ENCODE peak calls at places on chromosomes 3 and 15, in nine cellular contexts. S is SK-MEL-5; E is stimulated activated CD8-positive, alpha-beta memory T cell treated with anti-CD3 and anti-CD28 coated beads, Interleukin-15, amount 100 ng/mL, for 24 hours; Y is A172; C is caudate nucleus; P is non-pigmented ciliary epithelial cell; R is hypothalamus; D is T47D; Z is AG09309. V is an unnamed sample.

GRCh38 chr3:195269375-195270078 is 1.4 kb downstream of the XXYLT1 start:
- DNase-seq in S (no peak), E (no peak), Y (no peak), C (no peak), P (no peak), R (no peak), D (no peak), Z (no peak), V (no peak)

GRCh38 chr15:60362318-60363023 is 35.3 kb downstream of the ANXA2 start:
- DNase-seq in S (no peak), E (no peak), Y (peak; percentile 84), C (no peak), P (no peak), R (no peak), D (no peak), Z (peak; percentile 72), V (peak; percentile 55)

GRCh38 chr3:143812411-143812968 is 35.8 kb downstream of the SLC9A9 start:
- DNase-seq in S (no peak), E (no peak), Y (no peak), C (no peak), P (no peak), R (no peak), D (no peak), Z (no peak), V (no peak)

GRCh38 chr3:190673157-190673556 is 159.3 kb downstream of the IL1RAP start:
- DNase-seq in S (no peak), E (no peak), Y (no peak), C (no peak), P (peak; percentile 6), R (no peak), D (no peak), Z (no peak), V (peak; percentile 46)

GRCh38 chr3:150528359-150528797 is 17.9 kb downstream of the SERP1 start:
- DNase-seq in S (peak; percentile 49), E (no peak), Y (peak; percentile 20), C (no peak), P (no peak), R (no peak), D (no peak), Z (no peak), V (no peak)

GRCh38 chr3:23202203-23202920 is 765 bp upstream of the UBE2E2 start:
- DNase-seq in S (peak; percentile 32), E (no peak), Y (no peak), C (peak; percentile 64), P (no peak), R (no peak), D (no peak), Z (no peak), V (no peak)

GRCh38 chr3:184741798-184742675 is 30.2 kb upstream of the MAGEF1 start:
- DNase-seq in S (no peak), E (no peak), Y (no peak), C (no peak), P (no peak), R (no peak), D (no peak), Z (no peak), V (no peak)

GRCh38 chr15:98952381-98952803 is 55.2 kb downstream of the PGPEP1L start:
- DNase-seq in S (no peak), E (no peak), Y (no peak), C (no peak), P (no peak), R (no peak), D (no peak), Z (no peak), V (no peak)

GRCh38 chr15:56537881-56538280 is 72.9 kb upstream of the MNS1 start:
- DNase-seq in S (no peak), E (no peak), Y (no peak), C (no peak), P (no peak), R (no peak), D (no peak), Z (no peak), V (no peak)

GRCh38 chr3:136109499-136109898 is 86.6 kb downstream of the MSL2 start:
- DNase-seq in S (no peak), E (no peak), Y (no peak), C (no peak), P (no peak), R (no peak), D (no peak), Z (no peak), V (no peak)

GRCh38 chr3:194165619-194166018 is 29.7 kb downstream of the HES1 start:
- DNase-seq in S (no peak), E (no peak), Y (no peak), C (no peak), P (no peak), R (no peak), D (no peak), Z (no peak), V (no peak)

GRCh38 chr3:144380832-144381231 is 409.2 kb downstream of the DIPK2A start:
- DNase-seq in S (no peak), E (no peak), Y (no peak), C (no peak), P (no peak), R (no peak), D (peak; percentile 10), Z (no peak), V (no peak)

GRCh38 chr3:45942051-45942825 is 1.0 kb upstream of the CXCR6 start:
- DNase-seq in S (no peak), E (no peak), Y (no peak), C (no peak), P (no peak), R (no peak), D (no peak), Z (no peak), V (no peak)

GRCh38 chr3:174958671-174959328 is 99.7 kb downstream of the NAALADL2 start:
- DNase-seq in S (no peak), E (no peak), Y (no peak), C (no peak), P (no peak), R (no peak), D (no peak), Z (no peak), V (peak; percentile 70)

GRCh38 chr3:30231277-30232141 is 374.9 kb upstream of the TGFBR2 start:
- DNase-seq in S (no peak), E (no peak), Y (peak; percentile 33), C (no peak), P (no peak), R (no peak), D (no peak), Z (peak; percentile 85), V (peak; percentile 84)

GRCh38 chr3:171162986-171163723 is 136.6 kb upstream of the SLC2A2 start:
- DNase-seq in S (peak; percentile 35), E (no peak), Y (no peak), C (no peak), P (no peak), R (no peak), D (no peak), Z (no peak), V (no peak)

GRCh38 chr3:149609595-149609994 is 48.2 kb downstream of the WWTR1 start:
- DNase-seq in S (no peak), E (no peak), Y (no peak), C (no peak), P (no peak), R (no peak), D (no peak), Z (no peak), V (no peak)

GRCh38 chr15:66912001-66912400 is 153.4 kb upstream of the SMAD3 start:
- DNase-seq in S (peak; percentile 29), E (no peak), Y (no peak), C (no peak), P (no peak), R (no peak), D (no peak), Z (no peak), V (no peak)

GRCh38 chr15:99966815-99967214 is 233.6 kb upstream of the LYSMD4 start:
- DNase-seq in S (no peak), E (no peak), Y (no peak), C (no peak), P (no peak), R (no peak), D (no peak), Z (no peak), V (no peak)

GRCh38 chr3:136642714-136643113 is 109.5 kb downstream of the STAG1 start:
- DNase-seq in S (no peak), E (no peak), Y (no peak), C (no peak), P (no peak), R (no peak), D (no peak), Z (no peak), V (no peak)

GRCh38 chr3:83934208-83935150 is 1024.3 kb upstream of the CADM2 start:
- DNase-seq in S (no peak), E (no peak), Y (peak; percentile 71), C (no peak), P (peak; percentile 32), R (no peak), D (no peak), Z (no peak), V (no peak)

GRCh38 chr3:196694941-196695848 is 16.9 kb downstream of the CEP19 start:
- DNase-seq in S (no peak), E (no peak), Y (no peak), C (no peak), P (no peak), R (no peak), D (no peak), Z (no peak), V (no peak)

GRCh38 chr3:172279191-172279640 is 169.0 kb downstream of the GHSR start:
- DNase-seq in S (no peak), E (no peak), Y (peak; percentile 29), C (no peak), P (no peak), R (no peak), D (no peak), Z (no peak), V (no peak)

GRCh38 chr3:70824785-70825184 is 512.3 kb upstream of the MDFIC2 start:
- DNase-seq in S (no peak), E (no peak), Y (peak; percentile 86), C (no peak), P (no peak), R (no peak), D (no peak), Z (peak; percentile 76), V (no peak)

GRCh38 chr3:172317984-172318383 is 130.3 kb downstream of the GHSR start:
- DNase-seq in S (peak; percentile 6), E (no peak), Y (peak; percentile 91), C (no peak), P (peak; percentile 78), R (no peak), D (no peak), Z (peak; percentile 81), V (peak; percentile 97)

GRCh38 chr15:98120561-98120960 is 160.1 kb downstream of the ARRDC4 start:
- DNase-seq in S (peak; percentile 60), E (no peak), Y (peak; percentile 68), C (no peak), P (no peak), R (no peak), D (no peak), Z (no peak), V (no peak)

GRCh38 chr15:67495585-67495984 is 25.3 kb upstream of the C15orf61 start:
- DNase-seq in S (no peak), E (no peak), Y (no peak), C (no peak), P (no peak), R (no peak), D (no peak), Z (no peak), V (no peak)

GRCh38 chr15:45664451-45664850 is 29.6 kb downstream of the SQOR start:
- DNase-seq in S (peak; percentile 20), E (no peak), Y (no peak), C (no peak), P (no peak), R (no peak), D (no peak), Z (no peak), V (peak; percentile 55)

GRCh38 chr3:84904819-84905555 is 53.8 kb upstream of the CADM2 start:
- DNase-seq in S (no peak), E (no peak), Y (no peak), C (no peak), P (no peak), R (no peak), D (no peak), Z (no peak), V (no peak)

GRCh38 chr3:141915766-141916165 is 39.3 kb downstream of the ATP1B3 start:
- DNase-seq in S (no peak), E (no peak), Y (no peak), C (no peak), P (no peak), R (no peak), D (no peak), Z (no peak), V (no peak)

GRCh38 chr3:18559323-18559972 is 134.3 kb upstream of the SATB1 start:
- DNase-seq in S (peak; percentile 60), E (no peak), Y (peak; percentile 58), C (no peak), P (no peak), R (no peak), D (peak; percentile 11), Z (peak; percentile 10), V (no peak)

V was measured in GM04503.